ENCODE peak calls at places on chromosomes 16 and 17, in five cellular contexts. M is stimulated activated naive B cell treated with anti-CD40 and anti-IgM and Interleukin-4, amounts not matched to agents 10 μg/mL and 1 μg/mL and 100 μg/mL, for 72 hours; Z is DMS 273 treated with DMSO at 0.1 percent for 48 hours; L is substantia nigra; N is HTR-8/SVneo. P is an unnamed sample.

GRCh38 chr16:86618431-86619262 is 40.3 kb downstream of the FOXL1 start:
- DNase-seq in M (no peak), Z (no peak), L (no peak), N (no peak), P (no peak)

GRCh38 chr17:9768381-9768934 is 22.9 kb downstream of the DHRS7C start:
- DNase-seq in M (no peak), Z (no peak), L (no peak), N (peak; percentile 39), P (no peak)

GRCh38 chr17:44972953-44973352 is 4.8 kb upstream of the C1QL1 start:
- DNase-seq in M (no peak), Z (no peak), L (no peak), N (peak; percentile 71), P (no peak)

GRCh38 chr17:5706835-5707234 is 122.5 kb upstream of the NLRP1 start:
- DNase-seq in M (peak; percentile 28), Z (no peak), L (peak; percentile 61), N (peak; percentile 60), P (no peak)

GRCh38 chr16:1288813-1289479 is 20.5 kb upstream of the UBE2I start:
- DNase-seq in M (no peak), Z (no peak), L (no peak), N (no peak), P (no peak)

GRCh38 chr16:31354394-31355291 is at the start of gene ITGAX:
- DNase-seq in M (peak; percentile 77), Z (no peak), L (peak; percentile 28), N (peak; percentile 92), P (no peak)

GRCh38 chr16:9402293-9402865 is 310.9 kb downstream of the HAPSTR1 start:
- DNase-seq in M (no peak), Z (no peak), L (no peak), N (no peak), P (no peak)

GRCh38 chr17:41614098-41614497 is 1.5 kb upstream of the KRT16 start:
- DNase-seq in M (no peak), Z (no peak), L (no peak), N (no peak), P (no peak)

GRCh38 chr16:74607967-74608356 is 1.0 kb upstream of the GLG1 start:
- DNase-seq in M (no peak), Z (no peak), L (peak; percentile 3), N (peak; percentile 39), P (no peak)

GRCh38 chr17:50037321-50038107 is 18.4 kb upstream of the ITGA3 start:
- DNase-seq in M (no peak), Z (no peak), L (no peak), N (no peak), P (no peak)

GRCh38 chr17:31832748-31833147 is 26.3 kb downstream of the COPRS start:
- DNase-seq in M (no peak), Z (no peak), L (no peak), N (no peak), P (no peak)

GRCh38 chr16:46884513-46885293 is 541 bp downstream of the GPT2 start:
- DNase-seq in M (peak; percentile 2), Z (no peak), L (peak; percentile 67), N (no peak), P (no peak)

GRCh38 chr17:73387746-73388577 is 76.2 kb upstream of the CDC42EP4 start:
- DNase-seq in M (no peak), Z (no peak), L (no peak), N (no peak), P (no peak)

GRCh38 chr17:70924776-70925175 is 755.4 kb downstream of the KCNJ2 start:
- DNase-seq in M (no peak), Z (no peak), L (no peak), N (no peak), P (no peak)

GRCh38 chr17:7888184-7888920 is at the start of gene CHD3:
- DNase-seq in M (no peak), Z (no peak), L (peak; percentile 56), N (no peak), P (no peak)

GRCh38 chr16:30875881-30876791 is 17.7 kb downstream of the BCL7C start:
- DNase-seq in M (peak; percentile 57), Z (no peak), L (no peak), N (no peak), P (no peak)

GRCh38 chr17:78484300-78485159 is 92.7 kb downstream of the DNAH17 start:
- DNase-seq in M (peak; percentile 31), Z (no peak), L (peak; percentile 77), N (no peak), P (no peak)

GRCh38 chr17:73465851-73466250 is 154.1 kb upstream of the CDC42EP4 start:
- DNase-seq in M (no peak), Z (peak; percentile 39), L (no peak), N (no peak), P (no peak)

GRCh38 chr16:88686062-88686438 is 257 bp downstream of the SNAI3 start:
- DNase-seq in M (no peak), Z (no peak), L (no peak), N (no peak), P (no peak)

GRCh38 chr17:69170377-69170776 is 28.7 kb upstream of the ABCA6 start:
- DNase-seq in M (no peak), Z (no peak), L (no peak), N (no peak), P (no peak)

GRCh38 chr17:60065867-60066266 is 12.9 kb downstream of the HEATR6 start:
- DNase-seq in M (no peak), Z (no peak), L (no peak), N (peak; percentile 35), P (no peak)

GRCh38 chr16:24689128-24689527 is 40.3 kb upstream of the TNRC6A start:
- DNase-seq in M (no peak), Z (no peak), L (peak; percentile 30), N (peak; percentile 45), P (no peak)

GRCh38 chr17:81514735-81515529 is 2.3 kb upstream of the ACTG1 start:
- DNase-seq in M (peak; percentile 79), Z (no peak), L (peak; percentile 64), N (no peak), P (no peak)

GRCh38 chr17:55710410-55710809 is 12.3 kb downstream of the TMEM100 start:
- DNase-seq in M (no peak), Z (no peak), L (no peak), N (no peak), P (no peak)